ENCODE peak calls at places on chromosomes 6 and 20, in eight cellular contexts. S is A549; I is esophagus squamous epithelium; R is CD4-positive, alpha-beta T cell; X is T-helper 9 cell; L is AG08396; Z is mammary epithelial cell; C is KG1. T is an unnamed sample.

GRCh38 chr6:116277124-116277523 is 2.6 kb downstream of the TSPYL1 start:
- DNase-seq in S (no peak), I (no peak), R (no peak), X (no peak), L (no peak), Z (no peak), C (no peak), T (no peak)

GRCh38 chr6:117404548-117404947 is 21.2 kb downstream of the ROS1 start:
- DNase-seq in S (no peak), I (no peak), R (no peak), X (no peak), L (no peak), Z (peak; percentile 26), C (no peak), T (no peak)

GRCh38 chr20:19070681-19071441 is 141.6 kb upstream of the SLC24A3 start:
- DNase-seq in S (no peak), I (no peak), R (no peak), X (no peak), L (no peak), Z (no peak), C (no peak), T (no peak)

GRCh38 chr20:43941476-43942212 is 27.0 kb downstream of the TOX2 start:
- DNase-seq in S (peak; percentile 82), I (no peak), R (no peak), X (no peak), L (no peak), Z (peak; percentile 34), C (peak; percentile 56), T (no peak)

GRCh38 chr6:105453968-105454367 is 51.1 kb upstream of the PREP start:
- DNase-seq in S (no peak), I (no peak), R (no peak), X (no peak), L (no peak), Z (no peak), C (no peak), T (no peak)

GRCh38 chr20:7159903-7160302 is 392.4 kb downstream of the BMP2 start:
- DNase-seq in S (no peak), I (no peak), R (no peak), X (no peak), L (no peak), Z (peak; percentile 74), C (no peak), T (no peak)

GRCh38 chr20:1626528-1627192 is 6.9 kb upstream of the SIRPB1 start:
- DNase-seq in S (no peak), I (no peak), R (no peak), X (no peak), L (peak; percentile 1), Z (no peak), C (no peak), T (no peak)

GRCh38 chr6:170344631-170345576 is 38.3 kb downstream of the FAM120B start:
- DNase-seq in S (peak; percentile 73), I (no peak), R (no peak), X (no peak), L (peak; percentile 38), Z (peak; percentile 72), C (no peak), T (no peak)

GRCh38 chr20:22371843-22372242 is 212.5 kb downstream of the FOXA2 start:
- DNase-seq in S (no peak), I (no peak), R (no peak), X (no peak), L (no peak), Z (no peak), C (peak; percentile 54), T (no peak)

T was measured in CD8-positive, alpha-beta T cell.